ENCODE peak calls at places on chromosomes 13 and 19, in four cellular contexts. Y is GM12864; U is ascending aorta; D is activated CD4-positive, CD25-positive, alpha-beta regulatory T cell. M is an unnamed sample.

GRCh38 chr19:58558066-58558622 is at the start of gene UBE2M:
- DNase-seq in D (no peak), Y (no peak), U (no peak), M (no peak)

GRCh38 chr19:10424011-10424637 is 3.8 kb downstream of the PDE4A start:
- DNase-seq in U (no peak), D (peak; percentile 36), Y (no peak), M (peak; percentile 61)

GRCh38 chr13:98214707-98215106 is 37.6 kb upstream of the RNF113B start:
- DNase-seq in D (no peak), Y (no peak), U (no peak), M (no peak)

GRCh38 chr19:45305007-45305406 is 17.7 kb downstream of the CKM start:
- DNase-seq in Y (no peak), D (no peak), U (no peak), M (no peak)

GRCh38 chr19:52270266-52270885 is 989 bp downstream of the ZNF766 start:
- DNase-seq in U (no peak), Y (no peak), D (no peak), M (peak; percentile 53)

GRCh38 chr19:1648926-1649541 is 3.4 kb downstream of the TCF3 start:
- DNase-seq in U (no peak), Y (no peak), D (no peak), M (no peak)

GRCh38 chr19:48381178-48381950 is 10.0 kb downstream of the KDELR1 start:
- DNase-seq in D (no peak), U (no peak), Y (no peak), M (no peak)

GRCh38 chr13:51729853-51730553 is 74.0 kb downstream of the DHRS12 start:
- DNase-seq in U (peak; percentile 29), Y (no peak), D (no peak), M (no peak)

GRCh38 chr13:30334663-30335386 is 27.5 kb upstream of the KATNAL1 start:
- DNase-seq in Y (no peak), U (no peak), D (no peak), M (peak; percentile 32)

GRCh38 chr19:54478677-54479266 is 5.7 kb upstream of the CDC42EP5 start:
- DNase-seq in Y (no peak), D (no peak), U (no peak), M (no peak)

GRCh38 chr19:35107541-35107939 is 8.1 kb upstream of the FXYD3 start:
- DNase-seq in U (no peak), D (no peak), Y (no peak), M (no peak)

GRCh38 chr13:45989607-45990006 is 62.9 kb downstream of the ZC3H13 start:
- DNase-seq in U (no peak), D (no peak), Y (no peak), M (no peak)

GRCh38 chr13:79448413-79448812 is 32.5 kb upstream of the NDFIP2 start:
- DNase-seq in Y (peak; percentile 13), D (no peak), U (no peak), M (no peak)

GRCh38 chr13:110388141-110388943 is 81.3 kb downstream of the COL4A2 start:
- DNase-seq in U (peak; percentile 65), D (no peak), Y (no peak), M (no peak)

GRCh38 chr13:112985803-112986408 is 16.9 kb downstream of the MCF2L start:
- DNase-seq in U (no peak), Y (no peak), D (no peak), M (no peak)

GRCh38 chr19:12681074-12681987 is at the start of gene DHPS:
- DNase-seq in U (peak; percentile 59), Y (peak; percentile 99), D (peak; percentile 59), M (peak; percentile 66)

GRCh38 chr13:91399189-91400093 is 1.0 kb downstream of the GPC5 start:
- DNase-seq in Y (no peak), U (no peak), D (no peak), M (no peak)

GRCh38 chr19:13899393-13899792 is 6.5 kb downstream of the BRME1 start:
- DNase-seq in U (no peak), Y (no peak), D (no peak), M (no peak)

GRCh38 chr19:17097593-17098126 is 22.1 kb downstream of the MYO9B start:
- DNase-seq in D (no peak), Y (no peak), U (no peak), M (no peak)

GRCh38 chr13:85519363-85519762 is 279.9 kb downstream of the SLITRK6 start:
- DNase-seq in U (no peak), D (no peak), Y (no peak), M (no peak)

GRCh38 chr19:4979211-4979807 is 10.4 kb downstream of the KDM4B start:
- DNase-seq in D (no peak), Y (no peak), U (no peak), M (no peak)

GRCh38 chr13:114105351-114106225 is 26.8 kb downstream of the RASA3 start:
- DNase-seq in D (no peak), U (no peak), Y (no peak), M (no peak)

GRCh38 chr13:99258210-99258860 is at the start of gene GPR18:
- DNase-seq in D (no peak), Y (no peak), U (no peak), M (no peak)

GRCh38 chr13:47004552-47004951 is 107.7 kb upstream of the HTR2A start:
- DNase-seq in U (no peak), D (no peak), Y (no peak), M (no peak)

M was measured in stimulated activated effector memory CD8-positive, alpha-beta T cell treated with anti-CD3 and anti-CD28 coated beads, Interleukin-12 subunit alpha, Interleukin-12 subunit beta, amount 100 ng/mL, for 72 hours.